ENCODE peak calls at places on chromosomes 1 and 21, in five cellular contexts. Z, T, U, O and Y are unnamed samples.
A peak's percentile ranks its signal among the peaks of the same experiment; 100 is the strongest.

GRCh38 chr1:48249868-48250267 is 27.4 kb downstream of the SLC5A9 start:
- DNase-seq in Z (no peak), T (no peak), U (no peak), O (no peak), Y (no peak)

GRCh38 chr21:43331962-43332458 is 94.9 kb downstream of the SIK1 start:
- DNase-seq in Z (no peak), T (no peak), U (no peak), O (peak; percentile 52), Y (no peak)

GRCh38 chr1:151237678-151238466 is 16.7 kb upstream of the PSMD4 start:
- DNase-seq in Z (no peak), T (no peak), U (no peak), O (no peak), Y (no peak)

GRCh38 chr1:172421974-172422604 is 1.6 kb downstream of the C1orf105 start:
- DNase-seq in Z (no peak), T (no peak), U (no peak), O (no peak), Y (no peak)

GRCh38 chr1:159986093-159986492 is 32.1 kb upstream of the SLAMF9 start:
- DNase-seq in Z (no peak), T (no peak), U (no peak), O (no peak), Y (no peak)

GRCh38 chr1:242004751-242005495 is 6.0 kb upstream of the MAP1LC3C start:
- DNase-seq in Z (no peak), T (no peak), U (no peak), O (no peak), Y (no peak)

GRCh38 chr21:27425574-27425973 is 458.7 kb upstream of the ADAMTS5 start:
- DNase-seq in Z (no peak), T (no peak), U (no peak), O (peak; percentile 77), Y (no peak)

GRCh38 chr1:171352554-171352953 is 38.6 kb downstream of the FMO4 start:
- DNase-seq in Z (no peak), T (no peak), U (no peak), O (no peak), Y (no peak)

GRCh38 chr1:178283409-178283808 is 189.5 kb downstream of the RASAL2 start:
- DNase-seq in Z (no peak), T (no peak), U (no peak), O (peak; percentile 31), Y (no peak)

GRCh38 chr1:228367798-228368791 is 38.5 kb downstream of the TRIM11 start:
- DNase-seq in Z (peak; percentile 65), T (no peak), U (no peak), O (no peak), Y (no peak)

GRCh38 chr1:3352084-3352951 is 102.1 kb upstream of the ARHGEF16 start:
- DNase-seq in Z (no peak), T (no peak), U (peak; percentile 88), O (peak; percentile 84), Y (no peak)

GRCh38 chr21:27320868-27321267 is 354.0 kb upstream of the ADAMTS5 start:
- DNase-seq in Z (no peak), T (no peak), U (no peak), O (no peak), Y (no peak)

GRCh38 chr1:29259802-29260441 is 23.6 kb downstream of the PTPRU start:
- DNase-seq in Z (peak; percentile 82), T (peak; percentile 75), U (no peak), O (peak; percentile 73), Y (peak; percentile 67)

GRCh38 chr1:92791487-92792058 is 6.7 kb upstream of the EVI5 start:
- DNase-seq in Z (no peak), T (no peak), U (no peak), O (no peak), Y (no peak)

GRCh38 chr1:88983791-88984552 is 8.5 kb downstream of the KYAT3 start:
- DNase-seq in Z (no peak), T (no peak), U (peak; percentile 15), O (peak; percentile 71), Y (no peak)

GRCh38 chr1:27564710-27565649 is 39.0 kb downstream of the AHDC1 start:
- DNase-seq in Z (no peak), T (no peak), U (no peak), O (no peak), Y (peak; percentile 70)

GRCh38 chr1:233844697-233845096 is 59.8 kb upstream of the SLC35F3 start:
- DNase-seq in Z (no peak), T (no peak), U (no peak), O (no peak), Y (no peak)

GRCh38 chr1:51170342-51170741 is 65.7 kb upstream of the RNF11 start:
- DNase-seq in Z (no peak), T (no peak), U (no peak), O (peak; percentile 51), Y (no peak)

GRCh38 chr1:24110642-24111263 is 1.2 kb downstream of the MYOM3 start:
- DNase-seq in Z (peak; percentile 44), T (no peak), U (no peak), O (peak; percentile 33), Y (peak; percentile 84)

DNA sequence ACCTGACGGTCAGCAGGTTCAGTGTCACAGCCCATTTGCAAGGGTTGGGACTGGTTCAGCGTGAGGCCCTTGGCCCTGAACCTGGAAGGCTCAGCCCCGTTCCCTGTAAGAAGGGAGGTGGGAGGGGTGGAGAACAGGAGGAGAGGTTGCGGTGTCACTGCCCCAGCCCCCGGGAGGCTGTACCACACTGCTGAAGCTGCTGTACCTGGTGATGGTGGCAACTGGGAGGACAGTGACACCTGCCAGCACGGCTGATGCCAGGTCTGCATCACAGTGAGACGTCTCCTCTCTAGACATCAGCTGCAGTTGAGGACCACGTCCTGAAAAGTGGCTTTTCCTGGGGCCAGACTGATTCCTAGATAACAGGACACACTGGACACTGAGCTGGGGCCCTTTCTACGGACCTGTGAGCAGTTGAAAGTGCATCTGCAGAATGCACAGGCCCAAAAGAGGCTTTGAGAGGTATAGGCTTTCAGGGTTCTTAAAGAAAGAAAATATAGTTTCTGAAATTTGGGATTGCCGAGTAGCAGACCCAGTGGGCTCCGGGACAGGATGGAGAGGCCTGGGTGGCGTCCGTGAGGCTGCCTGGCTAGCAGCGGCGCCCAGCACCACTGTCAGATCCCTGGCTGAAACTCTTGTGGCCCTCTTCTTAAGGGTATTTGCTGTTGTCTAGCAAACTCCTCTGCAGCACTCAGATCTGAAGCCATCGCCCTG is 47.7 kb downstream of the COQ8A start:
- DNase-seq in Z (peak; percentile 51), T (no peak), U (no peak), O (no peak), Y (no peak)
- H3K27ac ChIP-seq in Z (peak overlapping the region; percentile 34), T (no peak overlapping the region), U (no peak overlapping the region), O (no peak overlapping the region), Y (peak overlapping the region; percentile 96)

GRCh38 chr1:204318324-204318723 is 41.4 kb downstream of the PLEKHA6 start:
- DNase-seq in Z (no peak), T (no peak), U (no peak), O (no peak), Y (no peak)

GRCh38 chr1:204320413-204320812 is 39.3 kb downstream of the PLEKHA6 start:
- DNase-seq in Z (no peak), T (no peak), U (no peak), O (peak; percentile 92), Y (no peak)

GRCh38 chr1:204321051-204321450 is 38.7 kb downstream of the PLEKHA6 start:
- DNase-seq in Z (no peak), T (no peak), U (no peak), O (no peak), Y (no peak)

GRCh38 chr1:204319027-204319426 is 40.7 kb downstream of the PLEKHA6 start:
- DNase-seq in Z (no peak), T (no peak), U (no peak), O (peak; percentile 55), Y (no peak)

DNA sequence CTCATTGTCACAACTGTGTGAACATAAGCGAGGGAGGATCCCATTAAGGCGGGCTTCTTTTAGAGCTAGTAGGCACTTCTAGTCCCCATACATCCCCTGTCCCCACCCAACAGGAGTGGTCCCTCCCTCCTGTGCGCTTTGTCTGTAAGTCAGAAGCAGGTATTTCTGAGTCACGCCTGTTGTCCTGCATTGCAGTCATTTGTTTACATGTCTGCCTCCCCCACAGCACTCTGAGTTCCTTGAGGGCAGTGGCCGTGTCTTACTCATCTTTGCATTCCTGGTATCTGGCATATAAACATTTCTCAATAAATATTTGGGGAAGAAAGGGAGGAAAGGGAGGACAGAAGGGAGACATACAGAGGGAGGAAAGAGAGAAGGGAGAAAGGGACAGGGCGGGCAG is 40.3 kb downstream of the PLEKHA6 start:
- DNase-seq in Z (no peak), T (no peak), U (no peak), O (peak; percentile 96), Y (no peak)
- H3K4me1 ChIP-seq in Z (peaks cover under 1% of the 10 kb centered on the region), T (peaks cover 26% of the 10 kb centered on the region), U (peaks cover 18% of the 10 kb centered on the region), O (peaks cover 54% of the 10 kb centered on the region), Y (peaks cover 19% of the 10 kb centered on the region)

DNA sequence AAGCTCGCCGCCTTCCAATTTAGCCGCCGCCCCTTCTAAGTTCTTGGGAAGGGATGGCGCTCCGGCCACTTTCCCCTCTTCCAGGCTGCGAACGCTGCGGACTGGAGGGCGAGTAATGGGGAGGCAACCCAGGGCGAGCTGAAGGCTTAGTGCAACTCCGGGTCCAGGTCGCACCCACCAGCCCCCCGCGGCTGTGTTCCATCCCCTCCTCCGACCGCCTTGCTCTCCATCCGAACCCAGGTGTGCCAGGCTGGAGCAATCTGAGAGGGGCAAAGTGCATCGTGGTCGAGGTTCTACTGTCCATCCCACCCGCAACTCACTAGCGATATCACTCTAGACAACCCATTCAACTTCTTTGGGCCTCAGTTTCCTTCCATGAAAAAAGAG is 13.4 kb downstream of the PAX7 start:
- DNase-seq in Z (no peak), T (no peak), U (no peak), O (no peak), Y (no peak)
- H3K27ac ChIP-seq in Z (no peak overlapping the region), T (no peak overlapping the region), U (no peak overlapping the region), O (no peak overlapping the region), Y (no peak overlapping the region)

DNA sequence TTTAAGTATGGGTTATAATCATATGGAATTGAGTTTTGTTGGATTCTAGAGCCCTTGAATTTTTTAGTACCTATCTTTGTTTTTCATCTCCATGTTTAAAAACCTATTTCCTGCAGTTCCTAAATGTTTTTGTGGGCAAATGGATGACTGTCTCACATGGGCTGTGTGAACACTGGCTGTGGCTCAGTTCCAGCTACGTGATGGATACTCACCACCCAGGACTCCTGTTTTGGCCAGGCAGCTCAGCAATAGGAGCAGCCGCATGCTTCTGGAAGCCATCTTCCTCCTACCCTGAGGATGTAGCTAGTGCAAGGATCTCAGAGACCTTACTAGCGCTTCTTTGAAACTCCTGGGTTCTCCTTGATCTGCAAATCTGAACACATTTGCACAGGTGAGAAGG is 2.8 kb downstream of the REG4 start:
- DNase-seq in Z (no peak), T (no peak), U (no peak), O (peak; percentile 51), Y (no peak)
- H3K4me1 ChIP-seq in Z (no peaks in the 10 kb centered on the region), T (no peaks in the 10 kb centered on the region), U (no peaks in the 10 kb centered on the region), O (no peaks in the 10 kb centered on the region), Y (peaks cover 3% of the 10 kb centered on the region)

GRCh38 chr21:16137106-16137505 is 407.3 kb downstream of the USP25 start:
- DNase-seq in Z (no peak), T (no peak), U (no peak), O (no peak), Y (no peak)

GRCh38 chr21:16134134-16134533 is 404.4 kb downstream of the USP25 start:
- DNase-seq in Z (no peak), T (no peak), U (no peak), O (no peak), Y (no peak)

DNA sequence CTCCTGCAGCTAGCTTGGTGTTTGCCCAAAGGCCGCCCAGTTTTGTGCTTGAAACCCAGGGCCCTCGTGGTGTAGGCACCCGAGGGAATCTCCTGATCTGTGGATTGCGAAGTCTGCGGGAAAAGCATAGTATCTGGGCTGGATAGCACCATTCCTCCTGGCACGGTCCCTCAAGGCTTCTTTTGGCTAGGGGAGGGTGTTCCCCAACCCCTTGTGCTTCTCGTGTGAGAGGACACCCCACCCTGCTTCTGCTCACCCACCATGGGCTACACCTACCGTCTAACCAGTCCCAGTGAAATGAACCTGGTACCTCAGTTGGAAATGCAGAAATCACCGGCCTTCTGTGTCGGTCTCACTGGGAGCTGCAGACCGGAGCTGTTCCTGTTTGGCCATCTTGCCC is 403.5 kb downstream of the USP25 start:
- DNase-seq in Z (no peak), T (no peak), U (no peak), O (no peak), Y (no peak)
- H3K27ac ChIP-seq in Z (no peak overlapping the region), T (no peak overlapping the region), U (no peak overlapping the region), O (no peak overlapping the region), Y (no peak overlapping the region)